ENCODE peak calls at places on chromosome 3, in five cellular contexts. V, S, O, L and M are unnamed samples.

GRCh38 chr3:45236964-45237363 is 10.9 kb upstream of the TMEM158 start:
- DNase-seq in V (no peak), S (no peak), O (no peak), L (no peak), M (no peak)

GRCh38 chr3:8239718-8240698 is 261.6 kb upstream of the LMCD1 start:
- DNase-seq in V (no peak), S (peak; percentile 7), O (no peak), L (peak; percentile 39), M (no peak)

GRCh38 chr3:142366434-142366833 is 81.4 kb downstream of the XRN1 start:
- DNase-seq in V (no peak), S (no peak), O (no peak), L (no peak), M (no peak)

GRCh38 chr3:72004749-72005292 is 219.9 kb upstream of the PROK2 start:
- DNase-seq in V (no peak), S (no peak), O (no peak), L (peak; percentile 67), M (no peak)

GRCh38 chr3:16374047-16375019 is 109.3 kb downstream of the OXNAD1 start:
- DNase-seq in V (no peak), S (no peak), O (no peak), L (no peak), M (peak; percentile 70)

GRCh38 chr3:159159546-159159945 is 357.7 kb downstream of the MFSD1 start:
- DNase-seq in V (no peak), S (no peak), O (no peak), L (no peak), M (no peak)

GRCh38 chr3:158742861-158743260 is 10.6 kb upstream of the RARRES1 start:
- DNase-seq in V (no peak), S (no peak), O (no peak), L (peak; percentile 81), M (no peak)

GRCh38 chr3:158912188-158912587 is 110.3 kb downstream of the MFSD1 start:
- DNase-seq in V (no peak), S (no peak), O (no peak), L (no peak), M (no peak)

GRCh38 chr3:124878561-124879394 is 8.4 kb downstream of the ITGB5 start:
- DNase-seq in V (peak; percentile 74), S (no peak), O (no peak), L (peak; percentile 99), M (no peak)